ENCODE peak calls at places on chromosomes 13 and 19, in six cellular contexts. P is cardiac fibroblast, W is fibroblast of mammary gland, F is cardiac muscle cell, B is AG09319, J is stomach. K is an unnamed sample.

GRCh38 chr19:15109768-15110417 is 2.7 kb downstream of the SYDE1 start:
- DNase-seq in P (no peak), W (no peak), F (no peak), B (no peak), J (no peak), K (no peak)

GRCh38 chr19:12400618-12401502 is at the start of gene ZNF799:
- DNase-seq in P (peak; percentile 99), W (peak; percentile 98), F (peak; percentile 93), B (peak; percentile 84), J (peak; percentile 99), K (peak; percentile 75)

GRCh38 chr19:572891-573825 is 762 bp downstream of the BSG start:
- DNase-seq in P (peak; percentile 67), W (peak; percentile 66), F (peak; percentile 69), B (no peak), J (peak; percentile 57), K (no peak)

GRCh38 chr19:17281391-17282304 is at the start of gene ANKLE1:
- DNase-seq in P (no peak), W (no peak), F (peak; percentile 50), B (no peak), J (peak; percentile 32), K (no peak)

GRCh38 chr13:109999659-110000533 is 213.5 kb upstream of the IRS2 start:
- DNase-seq in P (no peak), W (no peak), F (no peak), B (no peak), J (no peak), K (no peak)

GRCh38 chr13:76820759-76821158 is 65.4 kb downstream of the KCTD12 start:
- DNase-seq in P (peak; percentile 70), W (peak; percentile 71), F (no peak), B (peak; percentile 53), J (no peak), K (no peak)

GRCh38 chr13:103188688-103189326 is 122.6 kb upstream of the SLC10A2 start:
- DNase-seq in P (peak; percentile 47), W (peak; percentile 23), F (peak; percentile 48), B (no peak), J (no peak), K (no peak)

GRCh38 chr19:17078038-17078919 is 2.7 kb downstream of the MYO9B start:
- DNase-seq in P (no peak), W (no peak), F (no peak), B (no peak), J (no peak), K (no peak)

GRCh38 chr19:9801976-9802375 is 16.9 kb downstream of the FBXL12 start:
- DNase-seq in P (no peak), W (no peak), F (no peak), B (no peak), J (no peak), K (no peak)

GRCh38 chr13:33637978-33638743 is 179.8 kb upstream of the RFC3 start:
- DNase-seq in P (peak; percentile 87), W (peak; percentile 87), F (no peak), B (no peak), J (no peak), K (no peak)

GRCh38 chr19:29323046-29323971 is 110.4 kb upstream of the UQCRFS1 start:
- DNase-seq in P (no peak), W (no peak), F (no peak), B (no peak), J (no peak), K (no peak)

GRCh38 chr13:98202026-98202425 is 25.0 kb upstream of the RNF113B start:
- DNase-seq in P (no peak), W (no peak), F (peak; percentile 57), B (no peak), J (peak; percentile 43), K (no peak)

GRCh38 chr13:25042141-25042540 is 53.8 kb upstream of the PABPC3 start:
- DNase-seq in P (no peak), W (no peak), F (no peak), B (no peak), J (no peak), K (no peak)

GRCh38 chr19:13057744-13058143 is 44.9 kb downstream of the LYL1 start:
- DNase-seq in P (no peak), W (no peak), F (no peak), B (no peak), J (no peak), K (no peak)

GRCh38 chr19:35474104-35474503 is 16.2 kb downstream of the KRTDAP start:
- DNase-seq in P (no peak), W (no peak), F (no peak), B (no peak), J (no peak), K (no peak)

GRCh38 chr19:35483089-35483488 is 7.2 kb downstream of the KRTDAP start:
- DNase-seq in P (no peak), W (no peak), F (no peak), B (no peak), J (no peak), K (no peak)

GRCh38 chr19:35478794-35479193 is 11.5 kb downstream of the KRTDAP start:
- DNase-seq in P (no peak), W (no peak), F (peak; percentile 17), B (no peak), J (no peak), K (no peak)

GRCh38 chr19:35476149-35476548 is 14.1 kb downstream of the KRTDAP start:
- DNase-seq in P (no peak), W (no peak), F (no peak), B (no peak), J (no peak), K (no peak)

DNA sequence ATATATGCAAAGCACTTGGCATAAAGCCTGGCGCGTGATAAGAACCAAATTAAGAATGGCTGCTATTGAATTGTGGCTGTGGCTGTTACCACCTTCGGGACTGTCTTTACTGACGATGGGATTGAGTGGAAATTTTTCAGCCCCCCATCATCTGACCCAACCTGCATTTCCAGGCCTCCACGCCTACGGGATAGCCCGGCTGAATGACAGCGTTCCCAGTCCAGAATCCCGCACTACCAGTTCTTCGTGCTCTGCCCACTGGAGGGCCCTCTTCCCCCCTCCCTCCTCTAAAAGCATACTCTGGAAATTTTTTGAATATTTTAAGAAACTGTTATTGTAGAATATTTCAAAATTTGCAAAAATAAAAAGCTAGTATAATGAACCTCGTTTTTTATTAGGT is 11.0 kb downstream of the KRTDAP start:
- DNase-seq in P (no peak), W (no peak), F (no peak), B (no peak), J (peak; percentile 51), K (no peak)
- TF ChIP-seq CTCF in P (no peak), W (no peak), F (no peak), B (no peak), J (no peak), K (no peak)

DNA sequence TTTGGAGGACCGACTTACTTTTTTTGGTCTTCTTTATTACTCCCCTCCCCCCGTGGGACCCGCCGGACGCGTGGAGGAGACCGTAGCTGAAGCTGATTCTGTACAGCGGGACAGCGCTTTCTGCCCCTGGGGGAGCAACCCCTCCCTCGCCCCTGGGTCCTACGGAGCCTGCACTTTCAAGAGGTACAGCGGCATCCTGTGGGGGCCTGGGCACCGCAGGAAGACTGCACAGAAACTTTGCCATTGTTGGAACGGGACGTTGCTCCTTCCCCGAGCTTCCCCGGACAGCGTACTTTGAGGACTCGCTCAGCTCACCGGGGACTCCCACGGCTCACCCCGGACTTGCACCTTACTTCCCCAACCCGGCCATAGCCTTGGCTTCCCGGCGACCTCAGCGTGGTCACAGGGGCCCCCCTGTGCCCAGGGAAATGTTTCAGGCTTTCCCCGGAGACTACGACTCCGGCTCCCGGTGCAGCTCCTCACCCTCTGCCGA is 409 bp downstream of the FOSB start:
- DNase-seq in P (peak; percentile 43), W (no peak), F (peak; percentile 44), B (no peak), J (peak; percentile 35), K (peak; percentile 64)
- TF ChIP-seq CTCF in P (peak; percentile 3), W (peak; percentile 19), F (no peak), B (no peak), J (no peak), K (no peak)

GRCh38 chr19:51719251-51719901 is 4.4 kb downstream of the HAS1 start:
- DNase-seq in P (no peak), W (no peak), F (peak; percentile 15), B (no peak), J (no peak), K (no peak)
- TF ChIP-seq CTCF in P (no peak), W (no peak), F (no peak), B (no peak), J (no peak), K (no peak)

GRCh38 chr19:6769006-6769637 is 1.9 kb upstream of the SH2D3A start:
- DNase-seq in P (peak; percentile 53), W (peak; percentile 20), F (peak; percentile 28), B (no peak), J (no peak), K (no peak)

GRCh38 chr19:6768236-6768785 is 1.1 kb upstream of the SH2D3A start:
- DNase-seq in P (no peak), W (no peak), F (no peak), B (no peak), J (no peak), K (no peak)

GRCh38 chr19:6766357-6767080 is 716 bp downstream of the SH2D3A start:
- DNase-seq in P (no peak), W (no peak), F (no peak), B (no peak), J (no peak), K (no peak)

GRCh38 chr19:6767081-6767356 is 216 bp downstream of the SH2D3A start:
- DNase-seq in P (no peak), W (no peak), F (no peak), B (no peak), J (no peak), K (no peak)

GRCh38 chr19:6767357-6768235 is at the start of gene SH2D3A:
- DNase-seq in P (peak; percentile 37), W (no peak), F (peak; percentile 79), B (no peak), J (peak; percentile 96), K (peak; percentile 79)
- TF ChIP-seq CTCF in P (no peak), W (no peak), F (no peak), B (no peak), J (no peak), K (no peak)

DNA sequence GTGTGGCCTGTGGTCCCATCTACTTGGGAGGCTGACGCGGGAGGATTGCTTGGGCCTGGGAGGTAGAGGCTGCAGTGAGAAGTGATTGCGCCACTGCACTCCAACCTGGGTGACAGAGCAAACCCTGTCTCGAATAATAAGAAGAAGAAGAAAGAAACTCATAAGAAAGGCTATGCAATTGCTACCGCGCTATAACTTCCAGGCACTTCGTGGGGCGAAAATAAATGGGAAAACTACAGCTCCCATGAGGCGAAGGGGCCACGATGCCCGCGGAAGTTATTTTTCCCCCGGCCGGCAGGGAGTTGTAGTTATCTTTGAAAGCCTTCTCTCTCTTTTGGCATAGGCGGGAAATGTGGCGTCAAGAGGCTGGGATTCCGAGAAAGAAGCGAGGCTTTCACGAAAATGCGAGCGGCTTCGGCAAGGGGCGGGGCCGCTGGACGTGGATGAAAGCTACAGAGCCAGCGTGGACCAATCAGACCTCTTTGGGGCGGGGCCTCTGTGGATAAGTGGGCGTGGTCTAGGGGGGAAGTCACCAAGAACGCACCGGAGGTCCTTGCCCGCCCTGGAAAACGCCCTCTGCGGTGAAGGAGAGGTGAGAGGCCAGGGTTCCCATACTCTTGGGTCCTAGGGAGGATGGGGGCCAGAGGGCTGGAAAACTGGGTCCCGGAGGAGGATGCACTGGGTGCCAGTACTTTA is at the start of gene NUCB1:
- DNase-seq in P (peak; percentile 99), W (peak; percentile 98), F (peak; percentile 100), B (peak; percentile 96), J (peak; percentile 99), K (peak; percentile 97)
- TF ChIP-seq CTCF in P (peak; percentile 28), W (peak; percentile 31), F (peak; percentile 32), B (peak; percentile 29), J (no peak), K (no peak)